ENCODE peak calls at places on chromosome 11, in seven cellular contexts. X is kidney, R is AG10803, W is PC-9, V is OCI-LY7, Z is heart right ventricle, O is body of pancreas. N is an unnamed sample.

GRCh38 chr11:69840371-69841169 is 21.4 kb upstream of the FGF3 start:
- DNase-seq in X (peak), R (no peak), W (peak), V (no peak), Z (no peak), O (peak), N (no peak)

GRCh38 chr11:62664405-62665074 is 470 bp downstream of the C11orf98 start:
- DNase-seq in X (peak), R (peak), W (peak), V (peak), Z (no peak), O (peak), N (peak)

GRCh38 chr11:41307371-41308080 is 151.9 kb downstream of the LRRC4C start:
- DNase-seq in X (no peak), R (no peak), W (no peak), V (no peak), Z (no peak), O (no peak), N (no peak)

GRCh38 chr11:100716848-100717247 is 29.8 kb downstream of the ARHGAP42 start:
- DNase-seq in X (no peak), R (no peak), W (no peak), V (no peak), Z (no peak), O (no peak), N (no peak)

GRCh38 chr11:70205049-70205725 is 2.1 kb downstream of the FADD start:
- DNase-seq in X (no peak), R (peak), W (no peak), V (no peak), Z (no peak), O (no peak), N (peak)

GRCh38 chr11:96188625-96189006 is 154.4 kb downstream of the MAML2 start:
- DNase-seq in X (no peak), R (peak), W (peak), V (no peak), Z (no peak), O (no peak), N (peak)

GRCh38 chr11:121716060-121716459 is 263.3 kb upstream of the SORL1-AS1 start:
- DNase-seq in X (no peak), R (peak), W (no peak), V (no peak), Z (no peak), O (no peak), N (peak)

GRCh38 chr11:109123811-109124787 is 297.9 kb upstream of the C11orf87 start:
- DNase-seq in X (no peak), R (peak), W (no peak), V (no peak), Z (peak), O (no peak), N (peak)

GRCh38 chr11:71086687-71087258 is 165.6 kb downstream of the SHANK2 start:
- DNase-seq in X (peak), R (peak), W (no peak), V (peak), Z (no peak), O (peak), N (peak)

GRCh38 chr11:73173755-73174494 is 31.8 kb upstream of the FCHSD2 start:
- DNase-seq in X (peak), R (no peak), W (no peak), V (no peak), Z (peak), O (peak), N (no peak)

GRCh38 chr11:91792779-91793262 is 431.8 kb upstream of the FAT3 start:
- DNase-seq in X (no peak), R (no peak), W (no peak), V (no peak), Z (no peak), O (no peak), N (no peak)
- TF ChIP-seq CTCF in X (no peak), R (no peak), W (no peak), V (no peak), Z (no peak), O (no peak), N (no peak)

DNA sequence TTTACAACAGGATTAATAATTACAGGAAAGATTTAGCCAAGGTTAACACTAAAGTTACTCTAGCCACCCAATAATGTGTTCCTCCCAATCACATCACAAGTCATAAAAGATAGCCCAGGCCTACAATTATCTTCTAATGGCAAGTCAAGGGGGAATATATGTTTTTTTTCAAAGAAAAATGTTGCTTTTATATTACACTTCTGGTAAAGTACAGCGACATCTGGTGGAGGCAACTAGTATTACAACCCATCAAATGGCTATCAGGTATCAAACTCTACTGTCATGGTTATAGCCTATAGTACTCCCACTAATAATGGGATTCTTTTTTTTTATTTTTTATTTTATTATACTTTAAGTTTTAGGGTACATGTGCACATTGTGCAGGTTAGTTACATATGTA is 71.8 kb downstream of the XRRA1 start:
- DNase-seq in X (no peak), R (no peak), W (peak), V (peak), Z (no peak), O (no peak), N (peak)
- TF ChIP-seq CTCF in X (peak), R (peak), W (peak), V (peak), Z (peak), O (peak), N (peak)

GRCh38 chr11:47375020-47375419 is 3.3 kb downstream of the SPI1 start:
- DNase-seq in X (peak), R (no peak), W (no peak), V (no peak), Z (no peak), O (no peak), N (no peak)

GRCh38 chr11:47376183-47376542 is 2.2 kb downstream of the SPI1 start:
- DNase-seq in X (peak), R (no peak), W (no peak), V (no peak), Z (no peak), O (no peak), N (no peak)

GRCh38 chr11:47372422-47372821 is 5.9 kb downstream of the SPI1 start:
- DNase-seq in X (no peak), R (no peak), W (peak), V (no peak), Z (no peak), O (no peak), N (no peak)

GRCh38 chr11:47375546-47376085 is 2.7 kb downstream of the SPI1 start:
- DNase-seq in X (peak), R (no peak), W (peak), V (no peak), Z (no peak), O (no peak), N (no peak)

DNA sequence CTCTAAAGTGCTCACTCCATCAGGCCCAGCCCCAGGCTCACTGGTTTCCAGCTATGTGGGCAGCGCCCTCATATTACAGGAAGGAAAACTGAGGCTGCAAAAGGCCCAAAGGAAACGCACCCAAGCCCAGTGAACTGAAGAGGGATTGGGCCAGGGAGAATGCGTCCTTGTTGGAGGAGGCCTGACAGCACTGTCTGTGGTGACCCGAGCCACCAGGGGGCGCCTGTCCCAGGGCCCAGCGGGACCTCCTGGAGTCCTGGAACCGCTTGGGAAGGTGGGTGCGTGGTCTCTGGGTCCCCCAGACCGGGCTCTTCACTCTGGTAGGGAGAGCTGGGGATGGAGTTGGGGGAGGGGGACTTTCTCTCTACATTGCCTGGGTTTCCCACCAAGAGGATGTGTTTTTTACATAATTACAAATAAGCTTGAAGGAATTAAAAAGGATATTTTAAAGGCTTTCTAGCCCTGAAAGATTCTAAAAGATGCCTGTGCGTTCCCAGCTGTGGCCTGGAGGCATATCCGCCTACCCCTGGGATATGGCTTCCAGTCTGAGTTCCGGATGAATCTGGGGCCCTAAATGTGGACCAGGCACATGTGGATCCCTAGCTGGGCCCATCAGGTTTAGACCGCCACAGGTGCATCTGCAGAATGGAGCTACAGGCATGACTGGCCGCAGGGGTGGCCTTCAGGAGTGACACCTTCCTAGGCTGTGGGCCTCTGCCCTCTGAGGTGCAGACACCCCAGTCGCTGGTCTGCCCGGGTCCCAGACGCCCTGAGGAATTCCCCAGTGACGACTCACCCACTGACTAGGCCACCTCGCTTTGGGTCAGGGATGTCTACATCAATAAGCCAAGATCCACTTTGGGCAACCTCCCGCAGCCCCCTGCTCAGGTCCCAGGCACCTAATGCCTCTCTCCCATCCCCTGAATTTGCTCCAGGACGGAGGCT is 4.2 kb downstream of the SPI1 start:
- DNase-seq in X (peak), R (peak), W (no peak), V (peak), Z (peak), O (peak), N (peak)
- TF ChIP-seq CTCF in X (peak), R (peak), W (peak), V (peak), Z (peak), O (peak), N (peak)

DNA sequence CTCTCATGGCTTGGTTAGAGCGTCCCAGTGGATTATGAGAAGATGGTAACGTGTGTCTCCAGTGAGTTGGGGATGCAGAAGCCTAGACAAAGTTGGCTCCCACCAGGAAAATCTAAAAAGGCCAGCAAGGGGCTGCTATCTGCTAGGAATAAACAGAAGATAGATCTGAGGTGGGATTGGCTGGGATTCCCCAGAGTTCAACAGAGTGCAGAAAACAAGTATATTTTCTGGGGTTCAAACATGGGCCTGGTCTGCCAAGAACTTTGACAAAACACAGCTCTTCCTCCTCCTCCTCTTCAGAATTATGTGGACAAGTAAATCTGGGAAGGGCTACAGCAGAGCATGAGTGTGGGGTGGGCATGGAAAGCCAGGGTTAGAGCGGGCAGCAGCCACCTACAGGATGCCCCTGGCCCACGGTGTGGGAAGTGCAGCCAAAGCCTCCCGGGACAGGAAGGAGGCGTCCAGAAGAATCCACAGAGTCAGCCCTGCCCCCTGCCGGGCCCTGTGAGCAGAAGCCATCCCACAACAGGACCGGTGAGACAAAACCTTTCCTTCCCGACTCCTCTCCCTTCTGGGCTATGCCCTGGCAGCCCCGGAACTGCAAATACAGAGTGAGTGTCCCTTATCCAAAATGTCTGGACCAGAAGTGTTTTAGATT is 67.1 kb downstream of the CD82 start:
- DNase-seq in X (no peak), R (no peak), W (no peak), V (peak), Z (peak), O (peak), N (peak)
- TF ChIP-seq CTCF in X (peak), R (peak), W (peak), V (peak), Z (peak), O (peak), N (peak)

DNA sequence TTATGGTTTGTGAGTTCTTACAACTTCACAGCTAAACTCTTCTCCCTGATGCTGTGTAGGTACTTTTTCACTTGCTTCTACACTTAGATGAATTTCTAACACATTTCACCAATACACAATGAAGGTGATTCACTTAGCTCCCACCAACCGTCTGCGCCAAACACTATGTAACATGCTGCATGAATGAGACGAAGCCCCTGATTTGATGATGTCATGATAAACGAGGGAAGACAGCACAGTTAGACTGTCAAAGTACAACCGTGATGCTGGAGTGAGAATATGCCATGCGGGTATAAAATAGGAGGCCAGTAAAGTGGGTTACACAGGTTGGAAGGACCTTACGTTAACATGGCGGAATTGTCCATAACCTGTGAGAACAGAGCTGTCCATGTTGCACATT is 100.8 kb downstream of the KCNA4 start:
- DNase-seq in X (no peak), R (no peak), W (no peak), V (no peak), Z (no peak), O (no peak), N (no peak)
- TF ChIP-seq CTCF in X (no peak), R (no peak), W (no peak), V (no peak), Z (no peak), O (no peak), N (no peak)

GRCh38 chr11:124094731-124095130 is 20.5 kb upstream of the VWA5A start:
- DNase-seq in X (no peak), R (no peak), W (no peak), V (no peak), Z (no peak), O (no peak), N (no peak)
- TF ChIP-seq CTCF in X (no peak), R (no peak), W (no peak), V (no peak), Z (no peak), O (no peak), N (no peak)

GRCh38 chr11:56950510-56950909 is 38.2 kb upstream of the OR5AK2 start:
- DNase-seq in X (no peak), R (no peak), W (no peak), V (no peak), Z (no peak), O (no peak), N (no peak)
- TF ChIP-seq CTCF in X (no peak), R (no peak), W (peak), V (no peak), Z (no peak), O (no peak), N (no peak)

GRCh38 chr11:102111787-102112653 is 1.8 kb downstream of the YAP1 start:
- DNase-seq in X (no peak), R (peak), W (peak), V (no peak), Z (no peak), O (peak), N (peak)

GRCh38 chr11:102109896-102110760 is at the start of gene YAP1:
- DNase-seq in X (peak), R (peak), W (peak), V (peak), Z (peak), O (peak), N (peak)

GRCh38 chr11:102110761-102111010 is 439 bp downstream of the YAP1 start:
- DNase-seq in X (peak), R (no peak), W (no peak), V (no peak), Z (no peak), O (no peak), N (no peak)

GRCh38 chr11:102112654-102112926 is 2.3 kb downstream of the YAP1 start:
- DNase-seq in X (no peak), R (no peak), W (no peak), V (no peak), Z (no peak), O (no peak), N (no peak)

DNA sequence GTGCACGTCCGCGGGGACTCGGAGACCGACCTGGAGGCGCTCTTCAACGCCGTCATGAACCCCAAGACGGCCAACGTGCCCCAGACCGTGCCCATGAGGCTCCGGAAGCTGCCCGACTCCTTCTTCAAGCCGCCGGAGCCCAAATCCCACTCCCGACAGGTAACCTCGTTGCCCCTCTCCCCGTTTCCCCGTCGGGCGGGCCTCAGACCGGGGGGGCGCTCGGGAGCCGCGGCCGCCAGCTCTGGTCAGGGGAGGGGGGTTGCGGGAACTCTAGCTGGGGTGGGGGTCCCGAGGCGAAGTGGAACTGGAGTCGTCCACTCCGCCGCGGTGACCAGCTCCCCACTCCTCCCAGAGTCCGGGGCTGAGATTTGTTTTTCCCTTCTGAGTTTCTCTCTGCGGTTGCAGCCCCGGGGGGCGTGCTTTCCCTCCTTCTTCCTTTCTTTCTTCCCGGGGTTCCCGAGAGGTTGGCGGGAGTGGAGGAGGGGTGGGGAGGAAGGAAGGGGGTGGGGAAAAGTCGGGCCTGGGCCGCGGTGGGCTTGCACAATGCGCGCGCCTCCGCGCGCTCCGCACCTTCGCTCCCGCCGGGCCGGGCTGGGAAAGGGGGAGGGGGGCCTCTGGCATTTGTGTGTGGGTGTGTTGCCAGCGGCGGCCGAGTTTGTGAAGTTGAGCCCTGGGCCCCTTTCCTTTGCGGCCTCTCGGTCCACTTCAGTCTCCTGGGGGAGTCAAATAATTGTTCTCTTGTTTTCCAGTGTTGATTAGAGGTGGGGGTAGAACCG is 952 bp downstream of the YAP1 start:
- DNase-seq in X (peak), R (peak), W (peak), V (no peak), Z (peak), O (peak), N (peak)
- TF ChIP-seq CTCF in X (no peak), R (no peak), W (no peak), V (no peak), Z (peak), O (no peak), N (no peak)

N was measured in choroid plexus epithelial cell.